ENCODE peak calls at places on chromosomes 6 and 20, in six cellular contexts. D, U, F, M, Z and X are unnamed samples.

GRCh38 chr6:158870418-158870957 is 51.3 kb upstream of the EZR start:
- DNase-seq in D (no peak), U (no peak), F (no peak), M (no peak), Z (no peak), X (no peak)

GRCh38 chr6:40407239-40407638 is 179.9 kb downstream of the LRFN2 start:
- DNase-seq in D (no peak), U (no peak), F (no peak), M (no peak), Z (no peak), X (no peak)

GRCh38 chr6:139588076-139588639 is 213.7 kb upstream of the CITED2 start:
- DNase-seq in D (no peak), U (peak), F (peak), M (no peak), Z (peak), X (no peak)

GRCh38 chr6:93779086-93779858 is 359.9 kb upstream of the EPHA7 start:
- DNase-seq in D (no peak), U (peak), F (no peak), M (no peak), Z (no peak), X (no peak)

GRCh38 chr20:40663991-40664880 is 24.8 kb downstream of the MAFB start:
- DNase-seq in D (no peak), U (no peak), F (no peak), M (no peak), Z (no peak), X (no peak)

GRCh38 chr20:13858496-13859270 is 73.9 kb downstream of the NDUFAF5 start:
- DNase-seq in D (no peak), U (no peak), F (no peak), M (no peak), Z (no peak), X (no peak)

GRCh38 chr6:105317607-105318533 is 85.0 kb downstream of the PREP start:
- DNase-seq in D (no peak), U (peak), F (no peak), M (no peak), Z (no peak), X (no peak)

GRCh38 chr20:45346291-45346718 is 1.9 kb downstream of the SDC4 start:
- DNase-seq in D (no peak), U (no peak), F (no peak), M (no peak), Z (no peak), X (no peak)

GRCh38 chr6:55902796-55903195 is 27.4 kb upstream of the BMP5 start:
- DNase-seq in D (no peak), U (no peak), F (no peak), M (no peak), Z (no peak), X (no peak)